ENCODE peak calls at places on chromosomes 7 and 10, in six cellular contexts. E is IMR-90; I is stimulated activated CD8-positive, alpha-beta memory T cell treated with anti-CD3 and anti-CD28 coated beads, Interleukin-2, amount 100 ng/mL, for 48 hours; Z is nucleus accumbens; H is activated CD4-positive, CD25-positive, alpha-beta regulatory T cell; C is tibial nerve. T is an unnamed sample.

GRCh38 chr10:5508786-5509185 is 9.4 kb upstream of the CALML5 start:
- DNase-seq in E (no peak), I (no peak), Z (no peak), H (no peak), C (no peak), T (no peak)

GRCh38 chr7:152987673-152988072 is 228.1 kb downstream of the ACTR3B start:
- DNase-seq in E (peak), I (no peak), Z (no peak), H (no peak), C (no peak), T (no peak)

GRCh38 chr7:107953265-107953923 is 49.6 kb downstream of the LAMB1 start:
- DNase-seq in E (no peak), I (no peak), Z (no peak), H (no peak), C (no peak), T (no peak)

GRCh38 chr7:96300981-96301380 is 20.9 kb downstream of the SLC25A13 start:
- DNase-seq in E (no peak), I (no peak), Z (no peak), H (no peak), C (no peak), T (no peak)

GRCh38 chr10:49407552-49408137 is 11.8 kb upstream of the DRGX start:
- DNase-seq in E (peak), I (peak), Z (peak), H (peak), C (peak), T (peak)

GRCh38 chr7:85716353-85716752 is 529.5 kb upstream of the SEMA3D start:
- DNase-seq in E (peak), I (no peak), Z (no peak), H (no peak), C (no peak), T (no peak)

GRCh38 chr10:109914966-109915365 is 8.3 kb downstream of the XPNPEP1 start:
- DNase-seq in E (peak), I (no peak), Z (no peak), H (no peak), C (no peak), T (no peak)

GRCh38 chr7:43535810-43536585 is 46.9 kb upstream of the STK17A start:
- DNase-seq in E (peak), I (no peak), Z (no peak), H (no peak), C (no peak), T (no peak)

GRCh38 chr7:100430450-100431285 is 1.0 kb downstream of the MEPCE start:
- DNase-seq in E (peak), I (no peak), Z (no peak), H (no peak), C (peak), T (no peak)

GRCh38 chr10:31030800-31031199 is 865 bp downstream of the ZNF438 start:
- DNase-seq in E (no peak), I (no peak), Z (no peak), H (no peak), C (no peak), T (no peak)

GRCh38 chr7:152866791-152867481 is 107.4 kb downstream of the ACTR3B start:
- DNase-seq in E (no peak), I (no peak), Z (no peak), H (no peak), C (no peak), T (no peak)

GRCh38 chr10:49629286-49629915 is 15.6 kb downstream of the CHAT start:
- DNase-seq in E (no peak), I (no peak), Z (no peak), H (no peak), C (no peak), T (no peak)

GRCh38 chr7:106462365-106462859 is 177.6 kb upstream of the NAMPT start:
- DNase-seq in E (peak), I (no peak), Z (no peak), H (no peak), C (no peak), T (no peak)

GRCh38 chr10:61662794-61663259 is at the start of gene CABCOCO1:
- DNase-seq in E (peak), I (no peak), Z (peak), H (no peak), C (no peak), T (peak)

GRCh38 chr10:18359839-18360238 is 219.6 kb downstream of the CACNB2 start:
- DNase-seq in E (no peak), I (no peak), Z (no peak), H (no peak), C (no peak), T (no peak)

GRCh38 chr7:141654551-141654950 is 47.4 kb downstream of the DENND11 start:
- DNase-seq in E (peak), I (no peak), Z (peak), H (peak), C (no peak), T (no peak)

GRCh38 chr10:73368238-73368637 is 9.6 kb upstream of the CFAP70 start:
- DNase-seq in E (no peak), I (no peak), Z (no peak), H (no peak), C (no peak), T (no peak)

GRCh38 chr7:35390146-35390545 is 136.2 kb upstream of the TBX20 start:
- DNase-seq in E (no peak), I (no peak), Z (no peak), H (no peak), C (no peak), T (no peak)

GRCh38 chr7:41188163-41189130 is 514.4 kb downstream of the INHBA start:
- DNase-seq in E (peak), I (no peak), Z (no peak), H (no peak), C (no peak), T (no peak)

GRCh38 chr10:126598009-126598408 is 72.5 kb downstream of the C10orf90 start:
- DNase-seq in E (peak), I (no peak), Z (no peak), H (no peak), C (no peak), T (no peak)

GRCh38 chr7:116211006-116211912 is 920 bp downstream of the TES start:
- DNase-seq in E (peak), I (peak), Z (peak), H (peak), C (peak), T (peak)

GRCh38 chr10:86233131-86233530 is 133.5 kb downstream of the GRID1 start:
- DNase-seq in E (no peak), I (no peak), Z (no peak), H (no peak), C (no peak), T (no peak)

GRCh38 chr7:11541330-11541729 is 290.7 kb downstream of the THSD7A start:
- DNase-seq in E (no peak), I (no peak), Z (no peak), H (no peak), C (no peak), T (no peak)

GRCh38 chr7:138449580-138449979 is 10.5 kb upstream of the TRIM24 start:
- DNase-seq in E (no peak), I (peak), Z (no peak), H (peak), C (no peak), T (no peak)

GRCh38 chr7:47283497-47284131 is 298.3 kb downstream of the TNS3 start:
- DNase-seq in E (no peak), I (no peak), Z (no peak), H (no peak), C (no peak), T (no peak)

GRCh38 chr10:46255696-46256355 is 31.0 kb upstream of the ANTXRL start:
- DNase-seq in E (peak), I (peak), Z (no peak), H (peak), C (peak), T (no peak)

GRCh38 chr10:60479305-60480020 is 89.8 kb upstream of the ANK3 start:
- DNase-seq in E (no peak), I (no peak), Z (no peak), H (no peak), C (no peak), T (no peak)

GRCh38 chr7:156155988-156156733 is 343.9 kb upstream of the SHH start:
- DNase-seq in E (no peak), I (no peak), Z (no peak), H (no peak), C (no peak), T (no peak)

GRCh38 chr10:43861966-43862751 is 213.5 kb upstream of the ZNF32 start:
- DNase-seq in E (peak), I (no peak), Z (no peak), H (no peak), C (no peak), T (no peak)

GRCh38 chr7:91183408-91183807 is 80.8 kb upstream of the FZD1 start:
- DNase-seq in E (no peak), I (no peak), Z (no peak), H (no peak), C (no peak), T (no peak)

GRCh38 chr10:119807960-119808697 is 64.5 kb downstream of the MCMBP start:
- DNase-seq in E (peak), I (no peak), Z (no peak), H (no peak), C (no peak), T (no peak)

GRCh38 chr10:74227697-74228424 is 76.8 kb downstream of the ADK start:
- DNase-seq in E (peak), I (no peak), Z (no peak), H (no peak), C (no peak), T (no peak)

GRCh38 chr10:73339436-73339835 is 19.2 kb downstream of the CFAP70 start:
- DNase-seq in E (no peak), I (no peak), Z (peak), H (no peak), C (no peak), T (no peak)

GRCh38 chr10:33114451-33114944 is 156.5 kb upstream of the ITGB1 start:
- DNase-seq in E (peak), I (no peak), Z (no peak), H (no peak), C (no peak), T (no peak)

GRCh38 chr10:121154846-121155245 is 303.7 kb downstream of the WDR11 start:
- DNase-seq in E (no peak), I (no peak), Z (peak), H (no peak), C (no peak), T (no peak)

GRCh38 chr10:121183241-121183640 is 332.1 kb downstream of the WDR11 start:
- DNase-seq in E (no peak), I (no peak), Z (no peak), H (no peak), C (no peak), T (no peak)

GRCh38 chr10:28130267-28130666 is 131.4 kb upstream of the ODAD2 start:
- DNase-seq in E (peak), I (no peak), Z (no peak), H (no peak), C (no peak), T (no peak)

GRCh38 chr7:63045575-63045974 is 953.1 kb upstream of the ZNF722 start:
- DNase-seq in E (no peak), I (no peak), Z (no peak), H (no peak), C (no peak), T (no peak)

GRCh38 chr7:30596043-30596641 is 1.5 kb downstream of the GARS1 start:
- DNase-seq in E (peak), I (no peak), Z (no peak), H (no peak), C (no peak), T (no peak)